ENCODE peak calls at places on chromosome 20, in four cellular contexts. One of them, this sample, is unnamed.

GRCh38 chr20:61733216-61733615 is 332.5 kb downstream of the TAF4 start:
- DNase-seq in MM.1S: no peak
- DNase-seq in neuronal stem cell: no peak
- DNase-seq in HepG2: no peak
- DNase-seq in this sample: no peak

GRCh38 chr20:10402938-10403593 is 31.0 kb downstream of the MKKS start:
- DNase-seq in MM.1S: no peak
- DNase-seq in HepG2: no peak
- DNase-seq in neuronal stem cell: no peak
- DNase-seq in this sample: no peak

GRCh38 chr20:64029293-64030117 is 6.5 kb upstream of the C20orf204 start:
- DNase-seq in HepG2: no peak
- DNase-seq in neuronal stem cell: no peak
- DNase-seq in MM.1S: no peak
- DNase-seq in this sample: no peak

GRCh38 chr20:41480054-41480770 is 113.6 kb upstream of the EMILIN3 start:
- DNase-seq in MM.1S: no peak
- DNase-seq in neuronal stem cell: no peak
- DNase-seq in HepG2: no peak
- DNase-seq in this sample: no peak

GRCh38 chr20:35165221-35166185 is 6.4 kb upstream of the PROCR start:
- DNase-seq in MM.1S: no peak
- DNase-seq in HepG2: no peak
- DNase-seq in neuronal stem cell: no peak
- DNase-seq in this sample: no peak

GRCh38 chr20:48928832-48929725 is 7.6 kb downstream of the ARFGEF2 start:
- DNase-seq in neuronal stem cell: no peak
- DNase-seq in HepG2: no peak
- DNase-seq in MM.1S: no peak
- DNase-seq in this sample: no peak

GRCh38 chr20:24764825-24765224 is 184.2 kb upstream of the CST7 start:
- DNase-seq in HepG2: no peak
- DNase-seq in neuronal stem cell: no peak
- DNase-seq in MM.1S: no peak
- DNase-seq in this sample: no peak

GRCh38 chr20:48962976-48963730 is 41.6 kb downstream of the ARFGEF2 start:
- DNase-seq in HepG2: no peak
- DNase-seq in neuronal stem cell: no peak
- DNase-seq in MM.1S: no peak
- DNase-seq in this sample: no peak

GRCh38 chr20:63212792-63213191 is 3.1 kb downstream of the YTHDF1 start:
- DNase-seq in HepG2: no peak
- DNase-seq in MM.1S: no peak
- DNase-seq in neuronal stem cell: no peak
- DNase-seq in this sample: no peak

GRCh38 chr20:48620486-48621255 is 207.1 kb downstream of the PREX1 start:
- DNase-seq in neuronal stem cell: peak; percentile 90
- DNase-seq in HepG2: peak; percentile 86
- DNase-seq in MM.1S: peak; percentile 82
- DNase-seq in this sample: peak; percentile 94

GRCh38 chr20:49982072-49982345 is 771 bp upstream of the SNAI1 start:
- DNase-seq in neuronal stem cell: no peak
- DNase-seq in HepG2: no peak
- DNase-seq in MM.1S: no peak
- DNase-seq in this sample: no peak
- H3K4me1 ChIP-seq in neuronal stem cell: peaks cover 31% of the 10 kb centered on the region
- H3K4me1 ChIP-seq in HepG2: peaks cover 85% of the 10 kb centered on the region
- H3K4me1 ChIP-seq in MM.1S: peaks cover 3% of the 10 kb centered on the region
- H3K4me1 ChIP-seq in this sample: peaks cover 54% of the 10 kb centered on the region

GRCh38 chr20:917416-917815 is 1.3 kb upstream of the ANGPT4 start:
- DNase-seq in neuronal stem cell: no peak
- DNase-seq in HepG2: no peak
- DNase-seq in MM.1S: no peak
- DNase-seq in this sample: no peak
- H3K4me1 ChIP-seq in neuronal stem cell: no peaks in the 10 kb centered on the region
- H3K4me1 ChIP-seq in HepG2: no peaks in the 10 kb centered on the region
- H3K4me1 ChIP-seq in MM.1S: no peaks in the 10 kb centered on the region
- H3K4me1 ChIP-seq in this sample: peaks cover 14% of the 10 kb centered on the region

GRCh38 chr20:38255389-38255788 is 5.1 kb downstream of the KIAA1755 start:
- DNase-seq in HepG2: no peak
- DNase-seq in MM.1S: no peak
- DNase-seq in neuronal stem cell: no peak
- DNase-seq in this sample: no peak

GRCh38 chr20:38256966-38257365 is 3.6 kb downstream of the KIAA1755 start:
- DNase-seq in MM.1S: no peak
- DNase-seq in HepG2: no peak
- DNase-seq in neuronal stem cell: no peak
- DNase-seq in this sample: no peak

GRCh38 chr20:38258545-38259223 is 1.9 kb downstream of the KIAA1755 start:
- DNase-seq in neuronal stem cell: no peak
- DNase-seq in HepG2: no peak
- DNase-seq in MM.1S: no peak
- DNase-seq in this sample: no peak

GRCh38 chr20:38252292-38253288 is 7.9 kb downstream of the KIAA1755 start:
- DNase-seq in HepG2: no peak
- DNase-seq in neuronal stem cell: no peak
- DNase-seq in MM.1S: no peak
- DNase-seq in this sample: no peak

DNA sequence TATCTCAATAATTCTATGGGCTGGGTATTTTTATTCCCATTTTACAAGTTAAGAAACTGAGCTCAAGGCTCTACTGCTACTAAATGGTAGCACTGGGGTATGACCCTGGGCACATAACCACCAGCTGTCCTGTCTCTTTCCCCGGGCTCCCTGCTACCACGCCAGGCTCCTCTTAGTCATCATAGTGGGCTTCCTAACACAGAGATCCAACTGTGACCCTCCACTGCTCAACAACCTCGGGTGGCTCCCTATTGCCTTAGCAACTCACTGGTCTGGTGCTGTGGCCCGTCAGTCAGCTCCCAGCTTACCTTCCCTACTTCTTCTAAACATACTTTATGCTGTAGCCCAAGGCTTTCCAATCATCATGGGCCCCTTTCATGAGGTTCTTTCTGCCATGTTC is 4.5 kb downstream of the KIAA1755 start:
- DNase-seq in HepG2: no peak
- DNase-seq in MM.1S: no peak
- DNase-seq in neuronal stem cell: no peak
- DNase-seq in this sample: no peak
- H3K4me1 ChIP-seq in HepG2: peaks cover 19% of the 10 kb centered on the region
- H3K4me1 ChIP-seq in MM.1S: no peaks in the 10 kb centered on the region
- H3K4me1 ChIP-seq in neuronal stem cell: no peaks in the 10 kb centered on the region
- H3K4me1 ChIP-seq in this sample: peaks cover 18% of the 10 kb centered on the region

DNA sequence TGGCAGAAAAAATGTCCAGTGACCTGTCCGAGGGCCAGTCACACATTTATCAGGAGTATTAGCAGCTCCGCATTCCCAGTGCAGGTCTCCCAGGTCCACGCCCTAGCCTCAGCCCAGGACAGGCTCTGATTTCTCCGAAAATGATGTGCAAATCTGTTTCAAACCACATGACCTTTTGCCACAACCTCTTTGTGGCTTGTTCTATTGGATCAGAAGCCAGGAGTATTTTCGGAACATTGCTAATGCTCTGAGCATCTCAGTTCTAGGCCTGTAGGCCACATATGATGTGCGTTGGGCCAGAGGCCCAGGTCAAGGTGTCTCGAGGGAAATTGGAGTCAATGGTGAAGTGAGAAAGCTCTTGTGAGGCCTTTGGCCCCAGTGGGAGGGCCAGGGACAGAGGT is 40.4 kb downstream of the SNX5 start:
- DNase-seq in neuronal stem cell: no peak
- DNase-seq in HepG2: no peak
- DNase-seq in MM.1S: no peak
- DNase-seq in this sample: no peak
- H3K4me1 ChIP-seq in neuronal stem cell: no peaks in the 10 kb centered on the region
- H3K4me1 ChIP-seq in HepG2: peaks cover 37% of the 10 kb centered on the region
- H3K4me1 ChIP-seq in MM.1S: no peaks in the 10 kb centered on the region
- H3K4me1 ChIP-seq in this sample: no peaks in the 10 kb centered on the region

GRCh38 chr20:45058168-45058850 is 42.6 kb downstream of the KCNS1 start:
- DNase-seq in MM.1S: no peak
- DNase-seq in HepG2: no peak
- DNase-seq in neuronal stem cell: no peak
- DNase-seq in this sample: no peak
- H3K4me1 ChIP-seq in MM.1S: peaks cover 72% of the 10 kb centered on the region
- H3K4me1 ChIP-seq in HepG2: peaks cover 5% of the 10 kb centered on the region
- H3K4me1 ChIP-seq in neuronal stem cell: peaks cover 4% of the 10 kb centered on the region
- H3K4me1 ChIP-seq in this sample: no peaks in the 10 kb centered on the region

DNA sequence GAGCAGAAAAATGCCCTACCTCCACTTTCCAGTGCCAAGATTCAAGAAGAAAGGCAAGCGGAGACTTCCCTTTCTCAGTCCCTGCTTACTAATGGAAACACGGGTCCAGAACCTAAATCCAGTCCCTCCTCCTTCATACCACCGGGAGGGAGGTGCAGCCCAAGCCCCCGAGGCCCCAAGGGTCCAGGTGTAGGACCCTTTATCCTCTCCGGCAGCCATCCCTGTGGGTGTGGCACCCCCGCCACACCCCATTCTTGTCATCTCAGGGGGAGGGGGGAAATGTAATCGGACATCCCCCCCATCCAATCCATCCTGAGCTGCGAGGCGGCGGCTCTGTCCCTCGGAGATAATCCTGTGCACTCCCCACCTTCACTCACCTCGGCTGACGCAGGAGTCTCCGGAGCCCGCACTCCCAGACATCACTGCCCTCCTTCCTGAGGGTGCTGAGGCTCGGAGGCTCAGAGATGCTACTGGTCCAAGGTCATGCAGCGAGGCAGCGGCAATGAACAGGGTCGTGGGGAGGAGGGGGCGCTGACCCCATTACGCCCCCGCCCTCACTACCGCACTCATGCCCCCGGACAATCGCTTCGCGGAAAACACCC is 620 bp downstream of the ADISSP start:
- DNase-seq in MM.1S: no peak
- DNase-seq in neuronal stem cell: no peak
- DNase-seq in HepG2: no peak
- DNase-seq in this sample: peak; percentile 59
- H3K4me1 ChIP-seq in MM.1S: peaks cover 15% of the 10 kb centered on the region
- H3K4me1 ChIP-seq in neuronal stem cell: peaks cover 21% of the 10 kb centered on the region
- H3K4me1 ChIP-seq in HepG2: peaks cover 69% of the 10 kb centered on the region
- H3K4me1 ChIP-seq in this sample: peaks cover 15% of the 10 kb centered on the region